ENCODE peak calls at places on chromosomes 7 and 10, in four cellular contexts. One of them, this sample, is unnamed.

GRCh38 chr7:142391191-142391992 is 133.5 kb upstream of the PRSS58 start:
- DNase-seq in cardiac muscle cell: peak; percentile 81
- DNase-seq in H1: peak; percentile 88
- DNase-seq in suprapubic skin: no peak
- DNase-seq in this sample: no peak

GRCh38 chr7:12493866-12494265 is 76.7 kb upstream of the SCIN start:
- DNase-seq in suprapubic skin: no peak
- DNase-seq in H1: no peak
- DNase-seq in cardiac muscle cell: no peak
- DNase-seq in this sample: no peak

GRCh38 chr10:63722537-63722936 is 201.3 kb downstream of the REEP3 start:
- DNase-seq in cardiac muscle cell: no peak
- DNase-seq in H1: no peak
- DNase-seq in suprapubic skin: no peak
- DNase-seq in this sample: peak; percentile 50

GRCh38 chr7:28862876-28863275 is 95.3 kb downstream of the TRIL start:
- DNase-seq in suprapubic skin: no peak
- DNase-seq in H1: no peak
- DNase-seq in cardiac muscle cell: no peak
- DNase-seq in this sample: no peak

GRCh38 chr7:12649348-12649747 is 38.1 kb upstream of the ARL4A start:
- DNase-seq in cardiac muscle cell: no peak
- DNase-seq in suprapubic skin: no peak
- DNase-seq in H1: no peak
- DNase-seq in this sample: no peak

GRCh38 chr7:149310113-149310836 is 48.3 kb downstream of the ZNF783 start:
- DNase-seq in cardiac muscle cell: peak; percentile 6
- DNase-seq in H1: no peak
- DNase-seq in suprapubic skin: no peak
- DNase-seq in this sample: no peak

GRCh38 chr7:106779877-106780276 is 85.2 kb upstream of the PIK3CG start:
- DNase-seq in suprapubic skin: no peak
- DNase-seq in H1: peak; percentile 56
- DNase-seq in cardiac muscle cell: peak; percentile 28
- DNase-seq in this sample: no peak

GRCh38 chr7:42960762-42961161 is 28.6 kb downstream of the MRPL32 start:
- DNase-seq in cardiac muscle cell: no peak
- DNase-seq in H1: no peak
- DNase-seq in suprapubic skin: no peak
- DNase-seq in this sample: no peak

GRCh38 chr10:91312031-91312733 is 91.7 kb downstream of the PCGF5 start:
- DNase-seq in H1: no peak
- DNase-seq in cardiac muscle cell: no peak
- DNase-seq in suprapubic skin: no peak
- DNase-seq in this sample: no peak

GRCh38 chr10:88409236-88409635 is 173.9 kb downstream of the RNLS start:
- DNase-seq in H1: no peak
- DNase-seq in suprapubic skin: no peak
- DNase-seq in cardiac muscle cell: no peak
- DNase-seq in this sample: no peak

GRCh38 chr10:88409824-88410223 is 173.3 kb downstream of the RNLS start:
- DNase-seq in cardiac muscle cell: no peak
- DNase-seq in suprapubic skin: no peak
- DNase-seq in H1: no peak
- DNase-seq in this sample: no peak

GRCh38 chr10:88404133-88404532 is 179.0 kb downstream of the RNLS start:
- DNase-seq in suprapubic skin: no peak
- DNase-seq in cardiac muscle cell: no peak
- DNase-seq in H1: no peak
- DNase-seq in this sample: no peak

GRCh38 chr10:88411772-88412349 is 171.3 kb downstream of the RNLS start:
- DNase-seq in suprapubic skin: no peak
- DNase-seq in H1: no peak
- DNase-seq in cardiac muscle cell: no peak
- DNase-seq in this sample: no peak

DNA sequence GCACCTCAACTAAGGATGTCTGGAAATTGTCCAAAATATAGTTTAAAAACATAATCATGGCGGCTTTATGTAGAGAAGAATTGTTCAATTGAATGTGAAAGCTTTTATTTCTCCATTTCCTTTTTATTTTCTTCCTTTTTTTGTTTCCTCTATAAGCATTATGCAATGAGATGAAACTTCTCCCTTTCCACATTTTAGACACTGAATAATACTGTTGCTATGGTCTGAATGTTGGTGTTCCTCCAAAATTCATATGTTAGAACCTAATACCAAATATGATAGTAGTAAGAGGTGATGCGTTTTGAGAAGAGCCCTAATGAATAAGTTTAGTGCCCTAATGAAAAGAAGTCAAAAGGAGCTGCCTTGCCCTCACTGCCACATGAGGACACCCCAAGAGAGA is 175.0 kb downstream of the RNLS start:
- DNase-seq in H1: no peak
- DNase-seq in cardiac muscle cell: no peak
- DNase-seq in suprapubic skin: no peak
- DNase-seq in this sample: no peak
- H3K4me3 ChIP-seq in H1: no peak overlapping the region
- H3K4me3 ChIP-seq in cardiac muscle cell: no peak overlapping the region
- H3K4me3 ChIP-seq in suprapubic skin: no peak overlapping the region
- H3K4me3 ChIP-seq in this sample: no peak overlapping the region

DNA sequence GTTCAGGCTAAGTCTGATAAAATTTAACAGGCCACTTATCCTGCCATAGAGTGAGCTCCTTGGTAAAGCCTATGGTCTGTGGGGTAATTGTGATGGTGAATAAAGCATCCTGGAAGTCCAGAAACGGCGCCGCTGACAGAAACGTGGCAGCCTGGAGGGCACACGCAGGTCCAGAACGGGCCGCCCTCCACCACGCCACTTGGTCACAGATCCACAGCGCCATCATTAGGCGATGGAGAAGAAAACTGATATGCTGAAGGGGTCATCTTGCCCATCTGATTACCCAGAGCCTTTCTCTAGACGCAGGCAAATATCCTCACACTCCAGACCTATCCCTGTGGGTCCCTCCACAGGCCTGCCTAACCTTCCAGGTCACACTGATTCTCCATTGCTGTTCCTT is 37.8 kb downstream of the PODXL start:
- DNase-seq in H1: no peak
- DNase-seq in suprapubic skin: no peak
- DNase-seq in cardiac muscle cell: no peak
- DNase-seq in this sample: no peak
- TF ChIP-seq CTCF in H1: peak; percentile 8
- TF ChIP-seq CTCF in suprapubic skin: no peak
- TF ChIP-seq CTCF in cardiac muscle cell: no peak
- TF ChIP-seq CTCF in this sample: no peak

DNA sequence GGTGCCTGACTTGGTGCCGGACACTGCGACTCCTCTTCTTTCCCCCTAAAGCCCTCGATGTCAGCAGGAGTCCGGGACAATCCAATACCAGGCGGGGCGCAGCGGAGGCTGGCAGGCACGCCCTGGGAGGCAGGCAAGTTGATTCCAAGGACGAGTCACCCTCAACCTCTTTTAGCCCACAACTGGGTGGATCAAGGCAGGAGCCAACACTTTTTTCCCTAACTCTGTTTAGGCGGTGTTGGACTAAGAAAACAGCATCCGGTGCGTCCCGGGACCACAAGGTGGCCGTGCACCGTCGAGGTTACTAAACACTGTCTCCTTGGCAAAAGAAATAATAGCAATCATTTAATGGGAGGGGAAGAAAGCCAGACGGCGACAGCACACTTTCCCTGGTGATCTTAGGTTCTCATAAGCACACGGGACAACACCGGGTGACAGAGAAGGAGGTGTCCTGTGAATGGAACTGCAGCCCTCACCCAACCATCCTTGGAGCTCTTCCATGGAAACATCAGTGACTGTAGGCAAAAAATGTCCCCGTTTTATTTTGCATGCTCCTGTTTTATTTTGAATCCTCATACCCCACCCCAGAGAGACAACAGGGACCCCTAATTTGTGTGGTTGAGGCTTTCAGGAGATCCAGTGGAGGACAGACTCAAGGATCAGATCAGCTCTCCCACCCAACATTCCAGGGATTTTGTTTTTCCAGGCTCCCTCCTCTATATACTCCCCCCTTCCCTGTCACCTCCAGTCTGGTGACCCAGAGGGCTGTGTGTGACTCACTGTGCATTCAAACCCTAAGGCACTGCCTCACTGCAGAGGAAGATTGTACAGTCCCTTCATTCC is 1.3 kb upstream of the CALCR start:
- DNase-seq in H1: peak; percentile 59
- DNase-seq in cardiac muscle cell: peak; percentile 2
- DNase-seq in suprapubic skin: no peak
- DNase-seq in this sample: no peak
- H3K4me3 ChIP-seq in H1: peak overlapping the region; percentile 76
- H3K4me3 ChIP-seq in cardiac muscle cell: peak overlapping the region; percentile 47
- H3K4me3 ChIP-seq in suprapubic skin: peak overlapping the region; percentile 40
- H3K4me3 ChIP-seq in this sample: no peak overlapping the region

DNA sequence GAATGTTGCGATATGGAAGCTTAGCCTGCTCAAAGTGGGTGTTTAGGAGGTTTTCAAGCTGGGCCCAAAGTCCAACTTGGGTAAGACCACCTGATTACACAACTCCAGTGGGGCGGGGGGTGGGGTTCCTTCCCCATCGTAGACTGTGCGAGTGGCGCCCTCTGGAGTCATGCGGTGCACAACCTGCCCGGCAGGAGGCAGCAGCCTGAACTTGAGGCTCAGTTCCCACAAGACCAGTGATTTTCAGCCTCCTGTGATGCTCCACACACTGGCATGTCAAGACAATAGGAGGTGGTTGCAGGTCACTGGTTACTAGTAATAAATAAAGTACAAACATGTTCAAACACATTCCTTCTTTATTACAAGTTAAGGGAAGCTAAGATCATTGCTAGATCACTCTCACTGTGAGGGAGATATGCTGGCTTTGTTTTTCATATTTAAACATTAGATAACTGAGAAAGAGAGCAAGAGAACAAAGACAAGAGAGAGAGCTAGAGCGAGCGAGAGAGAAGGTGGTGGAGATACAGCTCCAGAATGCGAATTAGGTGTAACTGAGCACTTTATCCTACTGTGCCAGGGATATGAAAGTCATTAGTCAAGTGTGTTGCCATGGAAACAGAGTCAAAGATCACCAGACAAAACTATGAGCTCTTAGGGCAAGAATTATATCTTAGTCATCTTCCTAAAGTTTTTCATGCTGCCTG is 97.4 kb upstream of the BMPER start:
- DNase-seq in cardiac muscle cell: peak; percentile 43
- DNase-seq in H1: peak; percentile 83
- DNase-seq in suprapubic skin: no peak
- DNase-seq in this sample: no peak
- TF ChIP-seq CTCF in cardiac muscle cell: peak; percentile 53
- TF ChIP-seq CTCF in H1: peak; percentile 87
- TF ChIP-seq CTCF in suprapubic skin: no peak
- TF ChIP-seq CTCF in this sample: no peak

GRCh38 chr10:5546891-5547683 is 22.3 kb downstream of the CALML3 start:
- DNase-seq in cardiac muscle cell: no peak
- DNase-seq in suprapubic skin: peak; percentile 62
- DNase-seq in H1: no peak
- DNase-seq in this sample: no peak

GRCh38 chr10:5545778-5546710 is 21.3 kb downstream of the CALML3 start:
- DNase-seq in H1: no peak
- DNase-seq in cardiac muscle cell: no peak
- DNase-seq in suprapubic skin: peak; percentile 74
- DNase-seq in this sample: no peak

GRCh38 chr10:5547684-5547933 is 22.8 kb downstream of the CALML3 start:
- DNase-seq in suprapubic skin: no peak
- DNase-seq in H1: no peak
- DNase-seq in cardiac muscle cell: no peak
- DNase-seq in this sample: no peak

GRCh38 chr10:5549462-5550249 is 24.9 kb downstream of the CALML3 start:
- DNase-seq in cardiac muscle cell: no peak
- DNase-seq in suprapubic skin: peak; percentile 18
- DNase-seq in H1: no peak
- DNase-seq in this sample: no peak

GRCh38 chr10:5547934-5548660 is 23.3 kb downstream of the CALML3 start:
- DNase-seq in H1: no peak
- DNase-seq in cardiac muscle cell: no peak
- DNase-seq in suprapubic skin: peak; percentile 81
- DNase-seq in this sample: no peak
- H3K4me3 ChIP-seq in H1: no peak overlapping the region
- H3K4me3 ChIP-seq in cardiac muscle cell: no peak overlapping the region
- H3K4me3 ChIP-seq in suprapubic skin: peak overlapping the region; percentile 30
- H3K4me3 ChIP-seq in this sample: peak overlapping the region; percentile 58

DNA sequence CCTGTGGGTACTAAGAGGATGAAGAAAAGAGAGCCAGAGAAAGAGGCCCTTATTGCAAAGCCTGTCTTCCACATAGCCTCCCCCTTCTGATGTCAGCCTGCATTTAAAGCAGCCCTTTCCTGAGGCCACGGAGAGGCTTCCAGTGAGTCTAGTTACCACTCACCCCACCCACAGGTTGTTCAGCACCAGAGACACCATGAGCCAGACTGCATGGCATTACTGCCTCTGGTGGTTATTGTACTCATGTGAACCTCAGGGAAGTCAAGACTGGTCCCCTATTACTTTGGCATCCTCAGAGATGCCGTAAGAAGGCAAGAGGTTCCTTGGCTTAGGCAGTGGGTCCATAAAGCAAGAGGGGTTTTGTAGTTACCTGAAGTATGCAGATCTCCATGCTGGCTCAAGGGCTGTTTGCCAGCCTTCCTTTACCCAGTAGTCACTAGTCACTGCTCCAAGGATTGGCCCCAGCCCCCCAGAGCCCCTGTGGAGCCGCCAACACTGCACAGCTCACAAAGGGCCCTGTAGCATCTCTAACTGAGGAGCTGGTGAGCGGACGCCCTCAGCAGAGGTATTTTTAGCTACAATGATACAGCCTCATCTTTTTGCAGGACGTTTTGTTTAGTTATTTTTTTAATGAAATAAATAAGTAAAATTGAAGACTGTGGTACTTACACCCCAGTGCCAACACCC is 20.7 kb downstream of the LRRC4 start:
- DNase-seq in suprapubic skin: no peak
- DNase-seq in cardiac muscle cell: no peak
- DNase-seq in H1: no peak
- DNase-seq in this sample: no peak
- TF ChIP-seq CTCF in suprapubic skin: no peak
- TF ChIP-seq CTCF in cardiac muscle cell: peak; percentile 12
- TF ChIP-seq CTCF in H1: peak; percentile 19
- TF ChIP-seq CTCF in this sample: no peak